ENCODE peak calls at places on chromosome 9, in eight cellular contexts. T, X, G, B, P, K, Q and R are unnamed samples.

GRCh38 chr9:86598411-86599239 is 244.4 kb upstream of the TUT7 start:
- DNase-seq in X (no peak), Q (no peak), T (no peak), G (no peak), K (no peak), B (no peak), P (no peak), R (no peak)

GRCh38 chr9:81113408-81114124 is 575.8 kb downstream of the TLE1 start:
- DNase-seq in T (no peak), B (no peak), K (no peak), X (no peak), G (peak), Q (peak), P (no peak), R (no peak)

GRCh38 chr9:77462066-77462465 is 186.1 kb downstream of the GNA14 start:
- DNase-seq in B (no peak), Q (no peak), X (no peak), T (no peak), K (no peak), P (no peak), G (no peak), R (no peak)

GRCh38 chr9:89633920-89634319 is 29.1 kb downstream of the GADD45G start:
- DNase-seq in G (no peak), X (peak), Q (no peak), T (no peak), B (no peak), P (no peak), K (no peak), R (no peak)

GRCh38 chr9:127884427-127884911 is 7.0 kb upstream of the AK1 start:
- DNase-seq in B (no peak), G (no peak), K (no peak), Q (no peak), T (peak), X (peak), P (no peak), R (peak)

GRCh38 chr9:95167998-95168397 is 149.5 kb downstream of the FANCC start:
- DNase-seq in G (peak), Q (peak), B (peak), T (peak), K (no peak), P (peak), X (no peak), R (no peak)

GRCh38 chr9:13139641-13140171 is 139.8 kb downstream of the MPDZ start:
- DNase-seq in X (no peak), K (no peak), B (no peak), G (peak), T (no peak), Q (no peak), P (no peak), R (no peak)

GRCh38 chr9:4489919-4490704 is at the start of gene SLC1A1:
- DNase-seq in K (no peak), B (peak), T (peak), X (no peak), Q (peak), G (peak), P (no peak), R (peak)

GRCh38 chr9:4640027-4640426 is 22.1 kb upstream of the PLPP6 start:
- DNase-seq in X (no peak), K (no peak), T (peak), P (peak), G (peak), Q (no peak), B (peak), R (no peak)

GRCh38 chr9:76369583-76369982 is 24.6 kb downstream of the RFK start:
- DNase-seq in B (peak), Q (no peak), T (peak), G (peak), P (no peak), K (no peak), X (no peak), R (no peak)

GRCh38 chr9:87541663-87542062 is 44.0 kb downstream of the DAPK1 start:
- DNase-seq in X (no peak), T (no peak), B (no peak), K (no peak), P (no peak), Q (no peak), G (no peak), R (no peak)

GRCh38 chr9:91060520-91061343 is 259.1 kb downstream of the SYK start:
- DNase-seq in X (no peak), P (no peak), K (peak), B (peak), T (peak), G (no peak), Q (no peak), R (peak)

GRCh38 chr9:91063471-91063870 is 261.9 kb downstream of the SYK start:
- DNase-seq in T (no peak), G (no peak), Q (no peak), X (no peak), B (no peak), P (no peak), K (no peak), R (no peak)

GRCh38 chr9:91056917-91057316 is 255.3 kb downstream of the SYK start:
- DNase-seq in K (no peak), T (no peak), X (no peak), B (no peak), P (no peak), Q (no peak), G (no peak), R (no peak)

GRCh38 chr9:91062281-91062680 is 260.7 kb downstream of the SYK start:
- DNase-seq in K (no peak), B (no peak), Q (no peak), X (no peak), P (no peak), T (no peak), G (no peak), R (no peak)

DNA sequence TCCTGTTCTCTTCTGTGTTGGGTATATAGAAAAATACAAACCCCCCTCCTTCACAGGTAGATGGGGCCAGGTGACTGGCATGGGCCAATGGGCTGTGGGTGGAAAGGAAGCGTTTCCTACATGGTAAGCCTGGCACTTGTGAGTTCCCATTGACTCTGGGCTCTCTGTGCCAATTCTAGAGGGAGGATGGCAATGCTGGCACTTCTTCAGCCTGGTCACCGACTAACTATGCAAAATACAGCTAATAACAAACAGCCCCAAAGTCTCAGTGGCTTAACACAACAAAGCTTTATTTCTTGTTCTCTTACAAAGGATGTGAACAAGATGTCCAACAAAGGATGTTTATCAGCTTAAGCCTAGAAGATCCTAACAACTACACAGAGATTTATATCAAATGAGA is 258.1 kb downstream of the SYK start:
- DNase-seq in B (no peak), Q (no peak), K (no peak), P (no peak), X (no peak), T (no peak), G (no peak), R (no peak)
- TF ChIP-seq POLR2AphosphoS5 in B (no peak), Q (no peak), K (no peak), P (no peak), X (no peak), T (no peak), G (no peak), R (no peak)

GRCh38 chr9:84481819-84482218 is 141.3 kb upstream of the SLC28A3 start:
- DNase-seq in G (no peak), Q (no peak), X (no peak), T (no peak), P (no peak), B (no peak), K (no peak), R (no peak)
- H3K27ac ChIP-seq in G (no peak), Q (no peak), X (no peak), T (no peak), P (no peak), B (no peak), K (no peak), R (no peak)

DNA sequence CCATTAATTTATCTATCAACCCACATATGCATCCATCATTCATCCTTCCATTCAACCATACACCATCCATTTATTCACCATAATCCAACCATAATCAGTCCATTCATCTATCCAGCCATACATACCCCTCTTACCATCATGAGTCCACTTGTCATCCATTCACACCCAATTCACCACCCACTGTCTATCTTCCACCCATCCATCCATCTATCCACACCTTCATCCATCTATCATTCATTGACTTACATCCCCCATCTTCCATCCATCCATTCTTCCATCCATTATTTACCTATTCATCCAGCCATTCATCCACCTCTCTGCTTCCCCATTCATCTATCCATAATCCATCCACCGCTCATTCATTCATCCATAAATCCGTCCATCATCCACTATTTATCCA is 17.8 kb downstream of the PAEP start:
- DNase-seq in P (no peak), G (no peak), Q (no peak), T (no peak), B (no peak), X (no peak), K (no peak), R (no peak)
- TF ChIP-seq CTCF in P (no peak), G (no peak), Q (no peak), T (no peak), B (no peak), X (no peak), K (no peak), R (no peak)

GRCh38 chr9:35562895-35563746 is 41.9 kb upstream of the TESK1 start:
- DNase-seq in X (no peak), T (no peak), P (no peak), Q (no peak), B (no peak), G (no peak), K (no peak), R (no peak)
- TF ChIP-seq POLR2AphosphoS5 in X (no peak), T (no peak), P (no peak), Q (no peak), B (no peak), G (no peak), K (no peak), R (peak)

GRCh38 chr9:32571969-32572899 is 725 bp downstream of the NDUFB6 start:
- DNase-seq in B (peak), Q (peak), P (peak), K (no peak), X (peak), G (peak), T (peak), R (peak)

GRCh38 chr9:32565967-32566366 is 7.0 kb downstream of the NDUFB6 start:
- DNase-seq in T (no peak), K (no peak), Q (no peak), P (no peak), G (no peak), X (no peak), B (no peak), R (no peak)

GRCh38 chr9:32572900-32573523 is at the start of gene NDUFB6:
- DNase-seq in P (peak), T (peak), X (peak), G (peak), B (peak), K (peak), Q (peak), R (peak)

GRCh38 chr9:32566770-32567169 is 6.2 kb downstream of the NDUFB6 start:
- DNase-seq in T (no peak), K (no peak), X (peak), B (no peak), G (no peak), Q (no peak), P (no peak), R (no peak)

GRCh38 chr9:32570262-32570661 is 2.7 kb downstream of the NDUFB6 start:
- DNase-seq in Q (no peak), B (no peak), P (no peak), X (no peak), G (no peak), T (no peak), K (no peak), R (no peak)
- H3K27ac ChIP-seq in Q (no peak), B (no peak), P (no peak), X (no peak), G (no peak), T (no peak), K (no peak), R (no peak)

DNA sequence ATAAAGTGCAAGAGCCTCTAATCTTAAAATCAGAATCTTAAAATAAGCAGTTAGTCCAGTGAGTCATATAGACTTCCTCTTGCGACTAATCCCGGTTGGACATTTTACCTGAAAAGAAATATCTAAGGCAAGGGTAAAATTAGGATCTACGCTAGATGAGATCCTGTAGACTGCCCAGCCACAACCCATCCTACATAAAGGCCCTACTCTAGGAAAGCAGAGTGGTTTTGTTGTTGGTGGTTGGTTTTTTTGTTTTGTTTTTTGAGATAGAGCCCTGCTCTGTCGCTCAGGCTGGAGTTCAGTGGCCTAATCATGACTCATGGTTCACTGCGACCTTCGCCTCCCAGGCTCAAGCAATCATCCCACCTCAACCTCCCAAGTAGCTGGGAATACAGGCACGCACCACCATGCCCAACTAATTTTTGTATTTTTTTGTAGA is 6.9 kb downstream of the TSC1 start:
- DNase-seq in T (no peak), B (no peak), X (no peak), G (no peak), K (no peak), P (no peak), Q (no peak), R (no peak)
- TF ChIP-seq CTCF in T (no peak), B (no peak), X (no peak), G (no peak), K (no peak), P (no peak), Q (no peak), R (no peak)

DNA sequence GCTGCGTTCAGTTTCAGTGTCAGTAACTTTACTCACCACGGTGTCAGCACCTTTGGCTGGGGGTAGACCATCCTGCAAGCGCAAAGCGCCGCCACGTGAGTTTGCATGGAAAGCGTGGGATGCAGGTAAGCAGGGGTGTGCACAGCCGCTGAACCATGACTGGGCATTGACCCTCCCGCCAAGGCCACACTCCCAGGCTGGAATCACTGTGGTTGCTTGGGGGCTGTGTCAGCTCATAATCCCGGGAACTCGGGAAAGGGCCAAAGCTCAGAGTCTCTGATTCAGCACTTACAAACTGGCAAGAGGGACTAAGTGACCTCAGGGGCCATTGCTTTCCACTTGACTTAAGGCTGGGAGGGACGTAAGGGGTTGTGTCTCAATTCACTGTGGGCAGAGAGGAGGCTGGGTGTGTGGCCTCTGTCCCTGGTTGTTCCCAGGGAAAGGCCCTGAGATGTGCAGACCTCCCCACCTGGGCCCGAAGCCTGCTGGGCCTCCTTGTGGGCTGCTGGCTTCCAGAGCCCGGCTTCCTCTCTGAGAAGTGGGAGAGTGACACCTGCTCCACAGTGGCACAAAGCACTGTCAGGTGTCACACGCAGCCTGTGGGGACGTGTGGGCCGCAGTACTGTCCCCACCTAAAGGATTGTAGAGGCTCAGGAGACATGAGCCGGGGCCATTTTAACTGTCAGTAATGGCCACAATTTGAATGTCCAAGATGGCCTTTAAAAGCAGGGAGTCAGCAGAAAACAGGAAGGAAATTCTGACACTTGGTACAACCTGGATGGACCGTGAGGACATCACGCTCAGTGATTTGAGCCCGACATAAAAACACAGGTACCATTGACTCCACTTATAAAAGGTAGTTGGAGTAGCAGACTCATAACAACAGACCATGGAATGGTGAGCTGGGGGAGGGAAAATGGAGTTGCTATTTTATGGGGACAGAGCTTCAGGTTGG is 16.7 kb downstream of the ABO start:
- DNase-seq in K (no peak), B (no peak), T (no peak), P (peak), G (no peak), X (no peak), Q (no peak), R (no peak)
- TF ChIP-seq POLR2AphosphoS5 in K (no peak), B (no peak), T (no peak), P (no peak), G (no peak), X (no peak), Q (no peak), R (no peak)